ENCODE peak calls at places on chromosomes 7 and 10, in five cellular contexts. K is HL-60, P is GM12878, B is left ventricle myocardium inferior, Q is cardiac muscle cell. O is an unnamed sample.

GRCh38 chr7:17623546-17624185 is 316.6 kb downstream of the SNX13 start:
- DNase-seq in B (no peak), P (no peak), K (no peak), Q (peak; percentile 26), O (no peak)

GRCh38 chr10:70908426-70909296 is 20.3 kb upstream of the PCBD1 start:
- DNase-seq in P (no peak), B (no peak), Q (no peak), K (no peak), O (no peak)

GRCh38 chr10:94098916-94099315 is 105.2 kb downstream of the PLCE1 start:
- DNase-seq in K (no peak), Q (no peak), B (no peak), P (no peak), O (no peak)

GRCh38 chr7:69890081-69890369 is 291.8 kb downstream of the AUTS2 start:
- DNase-seq in K (no peak), Q (no peak), P (no peak), B (no peak), O (no peak)

GRCh38 chr7:45922810-45923209 is 1.7 kb upstream of the IGFBP3 start:
- DNase-seq in Q (peak; percentile 21), B (no peak), K (no peak), P (no peak), O (no peak)

GRCh38 chr10:56360583-56360966 is 484 bp downstream of the ZWINT start:
- DNase-seq in K (no peak), P (no peak), Q (no peak), B (no peak), O (no peak)

GRCh38 chr7:159091041-159091440 is 53.6 kb downstream of the VIPR2 start:
- DNase-seq in K (no peak), B (no peak), Q (no peak), P (no peak), O (no peak)

GRCh38 chr10:80517416-80518142 is 20.1 kb upstream of the SH2D4B start:
- DNase-seq in K (no peak), Q (no peak), B (no peak), P (no peak), O (peak; percentile 45)

GRCh38 chr10:100571069-100571817 is 35.5 kb downstream of the HIF1AN start:
- DNase-seq in K (no peak), P (no peak), Q (no peak), B (no peak), O (no peak)

GRCh38 chr10:100568937-100569336 is 33.2 kb downstream of the HIF1AN start:
- DNase-seq in Q (no peak), P (no peak), B (no peak), K (no peak), O (no peak)

GRCh38 chr10:100569687-100570517 is 34.2 kb downstream of the HIF1AN start:
- DNase-seq in Q (peak; percentile 37), B (no peak), P (no peak), K (no peak), O (no peak)

GRCh38 chr10:100567826-100568225 is 32.1 kb downstream of the HIF1AN start:
- DNase-seq in P (no peak), Q (no peak), B (no peak), K (no peak), O (no peak)

DNA sequence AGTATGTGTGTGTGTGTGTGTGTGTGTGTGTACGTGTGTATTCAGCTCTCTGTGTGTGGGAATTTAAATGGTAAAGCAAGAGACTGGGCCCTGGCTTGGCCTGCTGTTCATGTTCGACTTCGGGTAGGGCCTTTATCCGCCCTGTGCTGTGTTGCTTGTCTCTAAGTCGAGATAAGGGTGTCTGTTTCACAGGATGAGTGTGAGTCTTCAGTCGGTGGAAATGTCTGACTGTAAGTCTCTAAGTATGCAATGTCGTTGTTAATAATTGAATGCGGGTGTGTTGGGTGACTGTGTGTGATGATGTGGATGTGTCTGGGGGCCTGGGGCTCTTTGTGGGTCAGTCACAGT is 34.7 kb downstream of the HIF1AN start:
- DNase-seq in B (no peak), Q (no peak), K (no peak), P (no peak), O (no peak)
- H3K27me3 ChIP-seq in B (peaks cover 98% of the 10 kb centered on the region), Q (peaks cover 39% of the 10 kb centered on the region), K (peaks cover 19% of the 10 kb centered on the region), P (peaks cover 7% of the 10 kb centered on the region), O (peaks cover 80% of the 10 kb centered on the region)

GRCh38 chr10:88975377-88975720 is 15.2 kb upstream of the FAS start:
- DNase-seq in B (no peak), Q (no peak), P (no peak), K (no peak), O (no peak)
- H3K4me3 ChIP-seq in B (peak overlapping the region; percentile 60), Q (no peak overlapping the region), P (peak overlapping the region; percentile 41), K (peak overlapping the region; percentile 47), O (peak overlapping the region; percentile 68)

GRCh38 chr10:78381072-78381471 is 347.4 kb downstream of the RPS24 start:
- DNase-seq in P (no peak), Q (no peak), B (no peak), K (no peak), O (no peak)
- TF ChIP-seq CTCF in P (no peak), Q (peak; percentile 41), B (no peak), K (no peak), O (peak; percentile 6)

DNA sequence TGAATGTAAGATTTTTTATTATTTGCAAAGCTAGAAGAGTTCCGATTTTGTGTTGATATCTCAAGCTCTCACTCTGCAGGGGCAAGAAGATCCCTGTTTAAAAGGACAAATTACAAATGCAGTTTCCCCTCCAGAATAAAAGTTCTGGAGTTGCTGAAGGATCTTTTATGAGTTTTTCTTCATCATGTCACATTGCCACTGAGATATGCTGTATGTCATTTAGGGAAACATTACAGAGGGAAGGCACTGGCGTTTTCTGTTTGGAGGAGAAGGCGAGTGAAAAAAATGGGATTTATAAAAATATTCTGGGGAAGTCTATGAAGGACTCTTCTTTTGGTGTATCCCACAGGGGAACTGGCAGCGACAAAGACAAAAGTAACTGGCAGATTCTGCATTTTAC is 57.4 kb downstream of the POU6F2 start:
- DNase-seq in Q (no peak), B (no peak), P (no peak), K (no peak), O (no peak)
- H3K27me3 ChIP-seq in Q (no peaks in the 10 kb centered on the region), B (peaks cover 41% of the 10 kb centered on the region), P (no peaks in the 10 kb centered on the region), K (peaks cover 4% of the 10 kb centered on the region), O (peaks cover 6% of the 10 kb centered on the region)

DNA sequence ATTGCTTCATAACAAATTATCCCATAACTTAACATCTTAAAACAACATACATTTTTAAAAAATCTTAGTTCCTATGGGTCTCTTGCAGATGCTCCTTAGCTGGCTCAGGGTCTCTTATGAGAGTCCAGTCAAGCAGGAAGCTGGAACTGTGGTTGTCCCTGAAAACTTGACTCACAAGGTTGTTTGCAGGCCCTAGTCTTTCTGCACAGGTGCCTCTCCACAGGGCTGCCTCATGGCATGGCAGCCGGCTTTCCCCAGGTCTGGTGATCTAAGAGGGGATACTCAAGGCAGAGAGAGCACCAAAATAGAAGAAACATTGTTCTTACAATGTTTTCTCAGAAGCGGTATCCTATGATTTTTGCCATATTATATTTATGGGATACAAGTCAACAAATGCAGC is 127.1 kb downstream of the CDK14 start:
- DNase-seq in K (no peak), B (no peak), P (no peak), Q (no peak), O (no peak)
- H3K4me3 ChIP-seq in K (no peak overlapping the region), B (no peak overlapping the region), P (no peak overlapping the region), Q (no peak overlapping the region), O (no peak overlapping the region)

GRCh38 chr10:92573798-92574544 is at the start of gene IDE:
- DNase-seq in P (peak; percentile 45), Q (peak; percentile 92), B (peak; percentile 90), K (peak; percentile 89), O (peak; percentile 89)
- TF ChIP-seq CTCF in P (peak; percentile 94), Q (peak; percentile 84), B (peak; percentile 87), K (peak; percentile 74), O (peak; percentile 74)

DNA sequence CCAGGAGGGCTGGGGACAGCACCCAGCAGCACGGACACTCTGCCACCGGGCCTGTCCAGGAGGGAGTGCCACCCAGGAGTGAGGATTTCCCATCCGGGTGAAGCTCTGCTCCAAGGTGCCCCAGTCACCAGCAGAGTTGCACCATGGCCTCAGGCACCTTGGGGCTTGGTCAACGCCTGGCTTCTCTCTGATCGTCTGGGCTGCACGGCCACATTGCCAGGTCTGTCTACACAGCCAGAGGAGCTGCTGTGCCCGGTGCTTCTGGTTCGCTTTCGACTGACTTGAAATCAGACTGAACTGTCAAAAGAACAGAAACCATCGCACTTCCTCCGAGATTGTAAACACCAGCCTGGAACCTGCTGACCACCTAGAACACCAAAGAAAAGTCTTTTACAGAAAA is 12.0 kb downstream of the SHH start:
- DNase-seq in K (no peak), P (no peak), B (no peak), Q (no peak), O (no peak)
- H3K27me3 ChIP-seq in K (peaks cover 27% of the 10 kb centered on the region), P (peaks cover 6% of the 10 kb centered on the region), B (peaks cover 100% of the 10 kb centered on the region), Q (peaks cover 100% of the 10 kb centered on the region), O (no peaks in the 10 kb centered on the region)

GRCh38 chr7:95481768-95482167 is 4.0 kb upstream of the ASB4 start:
- DNase-seq in Q (no peak), P (no peak), B (no peak), K (no peak), O (no peak)

GRCh38 chr7:95479992-95480624 is 5.6 kb upstream of the ASB4 start:
- DNase-seq in B (no peak), K (no peak), P (no peak), Q (no peak), O (no peak)

GRCh38 chr7:95476072-95476845 is 9.5 kb upstream of the ASB4 start:
- DNase-seq in B (no peak), K (no peak), P (no peak), Q (no peak), O (no peak)

GRCh38 chr7:95476904-95477594 is 8.7 kb upstream of the ASB4 start:
- DNase-seq in B (peak; percentile 29), K (peak; percentile 17), P (peak; percentile 28), Q (peak; percentile 79), O (peak; percentile 55)

DNA sequence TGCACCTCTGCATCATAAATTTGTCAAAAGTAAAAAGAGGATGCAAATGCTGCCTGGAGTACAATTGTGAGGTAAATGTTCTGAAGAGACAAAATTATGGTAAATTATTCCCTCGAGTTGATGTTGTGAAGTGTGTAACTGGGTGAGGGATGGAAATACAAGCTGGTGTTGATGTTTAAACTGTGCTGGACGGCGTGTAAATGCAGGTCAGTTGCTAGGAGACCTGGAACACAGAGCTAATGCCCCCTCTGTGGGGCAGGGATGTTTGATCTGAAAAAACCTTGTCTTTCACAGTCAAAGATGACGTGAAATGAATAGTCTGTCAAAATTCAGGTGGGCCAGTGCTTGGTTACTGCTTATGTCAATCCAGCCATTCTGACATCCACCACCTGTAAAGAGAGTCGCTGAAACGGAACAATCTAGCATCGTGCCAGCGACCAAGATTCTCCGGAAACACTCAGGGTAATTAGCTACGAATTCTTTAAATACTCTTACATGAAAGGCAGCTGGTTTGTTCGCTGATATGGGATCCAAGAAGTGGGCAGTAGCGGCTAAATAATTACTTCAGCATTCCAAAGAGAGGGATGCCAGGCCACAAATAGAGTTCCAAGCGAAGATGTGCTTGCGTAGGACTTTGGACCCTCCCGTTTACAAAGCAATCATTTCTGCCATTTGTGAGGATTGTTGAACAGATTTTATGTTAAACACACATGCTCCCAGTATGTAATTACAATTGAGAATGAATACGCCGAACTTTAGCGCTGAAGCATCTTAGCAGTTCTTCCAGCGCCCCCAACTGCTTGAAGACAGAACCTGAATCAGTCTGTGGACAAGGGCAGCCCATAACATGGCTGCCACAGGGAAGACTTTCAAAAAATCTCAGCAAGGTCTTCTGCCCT is 7.4 kb upstream of the ASB4 start:
- DNase-seq in Q (peak; percentile 27), B (no peak), K (no peak), P (no peak), O (no peak)
- H3K4me3 ChIP-seq in Q (no peak overlapping the region), B (peak overlapping the region; percentile 36), K (no peak overlapping the region), P (no peak overlapping the region), O (peak overlapping the region; percentile 32)